ENCODE peak calls at places on chromosome 12, in eight cellular contexts. Q, K, E, U, P, V, N and T are unnamed samples.

GRCh38 chr12:115338566-115339294 is 654.8 kb upstream of the TBX3 start:
- DNase-seq in Q (no peak), K (no peak), E (no peak), U (peak; percentile 71), P (no peak), V (no peak), N (no peak), T (no peak)

GRCh38 chr12:80763874-80764273 is 47.2 kb downstream of the MYF5 start:
- DNase-seq in Q (no peak), K (no peak), E (no peak), U (peak; percentile 30), P (no peak), V (no peak), N (no peak), T (no peak)

GRCh38 chr12:110993425-110993824 is 73.0 kb upstream of the MYL2 start:
- DNase-seq in Q (no peak), K (no peak), E (no peak), U (no peak), P (no peak), V (no peak), N (no peak), T (no peak)

GRCh38 chr12:2187195-2187963 is 134.6 kb downstream of the CACNA1C start:
- DNase-seq in Q (no peak), K (no peak), E (no peak), U (no peak), P (no peak), V (no peak), N (no peak), T (no peak)

GRCh38 chr12:121628037-121628436 is 1.7 kb downstream of the ORAI1 start:
- DNase-seq in Q (no peak), K (no peak), E (no peak), U (no peak), P (no peak), V (no peak), N (no peak), T (peak; percentile 15)

GRCh38 chr12:38823743-38824142 is 81.6 kb downstream of the CPNE8 start:
- DNase-seq in Q (no peak), K (no peak), E (no peak), U (peak; percentile 21), P (no peak), V (no peak), N (no peak), T (no peak)

GRCh38 chr12:77060136-77060882 is 5.1 kb downstream of the E2F7 start:
- DNase-seq in Q (no peak), K (no peak), E (no peak), U (no peak), P (no peak), V (no peak), N (no peak), T (peak; percentile 69)

GRCh38 chr12:52781399-52782082 is 4.4 kb upstream of the KRT76 start:
- DNase-seq in Q (no peak), K (no peak), E (no peak), U (no peak), P (no peak), V (no peak), N (no peak), T (no peak)

GRCh38 chr12:4379410-4379809 is at the start of gene FGF23:
- DNase-seq in Q (no peak), K (no peak), E (no peak), U (no peak), P (no peak), V (no peak), N (peak; percentile 60), T (no peak)

GRCh38 chr12:92530706-92531105 is 172.1 kb upstream of the PLEKHG7 start:
- DNase-seq in Q (no peak), K (no peak), E (no peak), U (no peak), P (no peak), V (no peak), N (no peak), T (no peak)